ENCODE peak calls at places on chromosomes 1 and 21, in nine cellular contexts. E, R, B, C, A, K, S, H and P are unnamed samples.

GRCh38 chr1:208597571-208597970 is 353.4 kb upstream of the PLXNA2 start:
- DNase-seq in E (no peak), R (no peak), B (no peak), C (no peak), A (no peak), K (no peak), S (no peak), H (no peak), P (no peak)

GRCh38 chr21:26849428-26850115 is 4.4 kb upstream of the ADAMTS1 start:
- DNase-seq in E (no peak), R (peak; percentile 50), B (peak; percentile 61), C (peak; percentile 66), A (no peak), K (peak; percentile 41), S (no peak), H (no peak), P (peak; percentile 87)

GRCh38 chr1:94922756-94923465 is 4.0 kb downstream of the CNN3 start:
- DNase-seq in E (no peak), R (peak; percentile 26), B (peak; percentile 59), C (no peak), A (no peak), K (no peak), S (no peak), H (no peak), P (no peak)

GRCh38 chr1:108593448-108593847 is 33.5 kb downstream of the EEIG2 start:
- DNase-seq in E (no peak), R (no peak), B (no peak), C (no peak), A (no peak), K (no peak), S (no peak), H (no peak), P (no peak)

GRCh38 chr1:167651161-167651693 is 21.2 kb downstream of the RCSD1 start:
- DNase-seq in E (no peak), R (no peak), B (no peak), C (no peak), A (no peak), K (peak; percentile 56), S (no peak), H (no peak), P (no peak)

GRCh38 chr1:224317383-224318045 is 12.5 kb downstream of the NVL start:
- DNase-seq in E (no peak), R (no peak), B (no peak), C (no peak), A (no peak), K (no peak), S (no peak), H (no peak), P (no peak)

GRCh38 chr1:91804546-91805023 is 81.4 kb downstream of the TGFBR3 start:
- DNase-seq in E (no peak), R (no peak), B (peak; percentile 93), C (no peak), A (peak; percentile 55), K (peak; percentile 98), S (peak; percentile 62), H (peak; percentile 89), P (no peak)

GRCh38 chr1:151596166-151596933 is 15.5 kb upstream of the SNX27 start:
- DNase-seq in E (no peak), R (no peak), B (peak; percentile 41), C (no peak), A (no peak), K (no peak), S (no peak), H (no peak), P (no peak)

GRCh38 chr1:208931936-208932335 is 651.6 kb upstream of the CAMK1G start:
- DNase-seq in E (no peak), R (no peak), B (no peak), C (no peak), A (no peak), K (no peak), S (no peak), H (no peak), P (no peak)

GRCh38 chr1:214427871-214428277 is 123.5 kb downstream of the PTPN14 start:
- DNase-seq in E (no peak), R (no peak), B (peak; percentile 98), C (no peak), A (peak; percentile 15), K (peak; percentile 97), S (peak; percentile 25), H (peak; percentile 74), P (no peak)

GRCh38 chr21:46127239-46128105 is 27.9 kb downstream of the FTCD start:
- DNase-seq in E (no peak), R (no peak), B (no peak), C (no peak), A (no peak), K (no peak), S (no peak), H (peak; percentile 56), P (no peak)

GRCh38 chr21:25822981-25823380 is 88.2 kb downstream of the GABPA start:
- DNase-seq in E (no peak), R (no peak), B (no peak), C (no peak), A (no peak), K (no peak), S (no peak), H (no peak), P (no peak)

GRCh38 chr1:38297852-38298251 is 251.3 kb upstream of the POU3F1 start:
- DNase-seq in E (no peak), R (no peak), B (peak; percentile 9), C (no peak), A (no peak), K (no peak), S (no peak), H (no peak), P (no peak)

GRCh38 chr1:98342556-98342955 is 319.0 kb upstream of the SNX7 start:
- DNase-seq in E (no peak), R (no peak), B (no peak), C (no peak), A (no peak), K (no peak), S (no peak), H (no peak), P (no peak)